ENCODE peak calls at places on chromosomes 7 and 10, in four cellular contexts. B is mammary epithelial cell, C is mesendoderm, V is tibial artery. O is an unnamed sample.

GRCh38 chr10:101272229-101272868 is 43.1 kb upstream of the LBX1 start:
- DNase-seq in V (peak; percentile 68), C (peak; percentile 91), B (peak; percentile 50), O (peak; percentile 65)

GRCh38 chr10:126892150-126892872 is 12.9 kb upstream of the DOCK1 start:
- DNase-seq in B (no peak), C (no peak), V (no peak), O (no peak)

GRCh38 chr10:62466590-62466989 is 92.4 kb downstream of the ZNF365 start:
- DNase-seq in C (no peak), V (no peak), B (no peak), O (no peak)

GRCh38 chr10:29987471-29987870 is 71.9 kb downstream of the JCAD start:
- DNase-seq in B (no peak), V (no peak), C (no peak), O (no peak)

GRCh38 chr10:98748298-98748697 is 301.6 kb upstream of the HPS1 start:
- DNase-seq in B (peak; percentile 23), C (peak; percentile 58), V (no peak), O (peak; percentile 40)

GRCh38 chr7:114363292-114363691 is 51.3 kb upstream of the FOXP2 start:
- DNase-seq in V (no peak), C (no peak), B (no peak), O (no peak)

GRCh38 chr10:77552252-77552651 is 85.4 kb downstream of the KCNMA1 start:
- DNase-seq in B (no peak), C (no peak), V (no peak), O (no peak)

GRCh38 chr7:138001529-138002095 is at the start of gene CREB3L2:
- DNase-seq in V (peak; percentile 86), B (no peak), C (peak; percentile 81), O (peak; percentile 36)

GRCh38 chr10:98193030-98193429 is 58.6 kb downstream of the R3HCC1L start:
- DNase-seq in B (no peak), C (no peak), V (no peak), O (no peak)

GRCh38 chr7:157018997-157019591 is 8.6 kb upstream of the MNX1 start:
- DNase-seq in V (no peak), B (no peak), C (peak; percentile 37), O (no peak)

GRCh38 chr10:37976091-37976879 is at the start of gene ZNF25:
- DNase-seq in C (peak; percentile 100), B (peak; percentile 98), V (peak; percentile 99), O (peak; percentile 95)

GRCh38 chr7:146655928-146656797 is 539.6 kb downstream of the CNTNAP2 start:
- DNase-seq in C (no peak), V (no peak), B (no peak), O (no peak)

GRCh38 chr7:46139079-46139478 is 218.0 kb upstream of the IGFBP3 start:
- DNase-seq in B (peak; percentile 76), V (no peak), C (peak; percentile 85), O (peak; percentile 87)

GRCh38 chr7:27606270-27607209 is 56.1 kb downstream of the HIBADH start:
- DNase-seq in V (no peak), C (peak; percentile 80), B (peak; percentile 36), O (peak; percentile 58)

GRCh38 chr7:24756545-24756988 is 697 bp downstream of the GSDME start:
- DNase-seq in C (peak; percentile 14), B (no peak), V (no peak), O (no peak)

GRCh38 chr7:49398236-49398635 is 375.2 kb upstream of the VWC2 start:
- DNase-seq in V (no peak), C (no peak), B (no peak), O (no peak)

GRCh38 chr10:44467900-44468299 is 83.0 kb upstream of the CXCL12 start:
- DNase-seq in C (no peak), B (no peak), V (no peak), O (no peak)

GRCh38 chr10:14954001-14954770 is at the start of gene DCLRE1C:
- DNase-seq in B (peak; percentile 96), V (peak; percentile 95), C (peak; percentile 91), O (peak; percentile 94)

GRCh38 chr10:43131256-43131655 is 7.0 kb upstream of the CSGALNACT2 start:
- DNase-seq in C (no peak), B (no peak), V (no peak), O (no peak)

GRCh38 chr7:84364708-84365107 is 170.1 kb upstream of the SEMA3A start:
- DNase-seq in C (peak; percentile 59), V (no peak), B (peak; percentile 17), O (no peak)

GRCh38 chr10:48792121-48792520 is 107.4 kb downstream of the WDFY4 start:
- DNase-seq in C (no peak), V (no peak), B (no peak), O (no peak)

GRCh38 chr7:134946260-134946659 is 40.0 kb upstream of the AGBL3 start:
- DNase-seq in V (no peak), B (no peak), C (no peak), O (peak; percentile 12)

GRCh38 chr7:44634839-44635591 is 28.6 kb downstream of the OGDH start:
- DNase-seq in V (no peak), C (no peak), B (no peak), O (no peak)

GRCh38 chr7:121582258-121582657 is 186.2 kb upstream of the FAM3C start:
- DNase-seq in V (no peak), B (no peak), C (no peak), O (no peak)

GRCh38 chr10:34156781-34157425 is 658.2 kb downstream of the PARD3 start:
- DNase-seq in C (no peak), B (peak; percentile 71), V (no peak), O (peak; percentile 79)

GRCh38 chr10:61452655-61453641 is at the start of gene TMEM26:
- DNase-seq in V (no peak), B (no peak), C (peak; percentile 72), O (no peak)

GRCh38 chr7:65925040-65925439 is 52.2 kb downstream of the VKORC1L1 start:
- DNase-seq in C (no peak), B (no peak), V (no peak), O (no peak)

GRCh38 chr10:15168296-15168780 is at the start of gene NMT2:
- DNase-seq in B (peak; percentile 82), V (peak; percentile 91), C (peak; percentile 91), O (peak; percentile 53)

GRCh38 chr7:36487756-36488336 is 98.2 kb downstream of the ANLN start:
- DNase-seq in C (peak; percentile 59), V (no peak), B (peak; percentile 60), O (peak; percentile 70)

GRCh38 chr10:67818323-67818722 is 19.7 kb downstream of the DNAJC12 start:
- DNase-seq in C (no peak), B (peak; percentile 60), V (no peak), O (peak; percentile 97)

GRCh38 chr7:131493559-131493958 is 62.9 kb downstream of the PODXL start:
- DNase-seq in B (no peak), C (no peak), V (no peak), O (no peak)

GRCh38 chr10:21746118-21746517 is 212.1 kb downstream of the MLLT10 start:
- DNase-seq in C (no peak), B (no peak), V (no peak), O (no peak)

GRCh38 chr7:128164061-128164954 is 76.8 kb upstream of the LEP start:
- DNase-seq in B (peak; percentile 96), V (no peak), C (peak; percentile 93), O (peak; percentile 99)

GRCh38 chr7:128163473-128163872 is 77.6 kb upstream of the LEP start:
- DNase-seq in C (no peak), V (no peak), B (no peak), O (no peak)

GRCh38 chr7:128165927-128166420 is 75.1 kb upstream of the LEP start:
- DNase-seq in B (no peak), V (no peak), C (peak; percentile 4), O (no peak)

GRCh38 chr7:128166603-128167315 is 74.3 kb upstream of the LEP start:
- DNase-seq in B (peak; percentile 12), C (peak; percentile 32), V (no peak), O (no peak)

DNA sequence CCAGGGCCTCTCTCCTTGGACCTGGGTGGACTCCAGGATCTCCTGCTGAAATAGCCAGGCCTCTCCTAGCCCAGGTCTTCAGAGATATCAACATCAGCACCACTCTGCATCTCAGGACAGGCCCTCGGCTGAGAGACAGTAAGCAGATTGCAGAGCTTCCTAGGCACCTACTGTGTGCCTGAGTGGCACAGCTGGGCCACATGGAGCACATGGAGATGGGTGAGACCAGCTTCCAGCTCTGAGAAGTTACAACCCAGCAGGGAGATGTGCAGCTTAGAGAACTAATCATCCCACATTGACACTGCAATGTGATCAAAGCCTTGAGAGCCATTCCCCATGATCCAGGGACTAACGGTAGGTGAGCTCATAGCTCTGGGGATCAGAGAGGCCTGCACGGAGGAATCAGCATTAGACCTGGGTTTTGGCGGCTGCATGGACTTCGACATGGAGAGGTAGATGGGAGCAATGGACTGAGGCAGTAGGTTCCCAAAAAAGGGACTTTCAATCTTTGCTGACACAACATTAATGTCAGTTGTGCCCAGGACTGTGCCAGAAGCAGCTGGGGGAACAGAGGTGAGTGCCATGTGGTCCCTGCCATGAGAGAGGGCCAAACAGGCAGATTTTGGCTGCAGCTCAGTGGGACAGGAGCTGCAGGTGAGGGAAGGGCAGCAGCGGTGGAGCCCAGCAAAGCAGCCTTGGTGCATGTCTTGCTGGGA is 76.0 kb upstream of the LEP start:
- DNase-seq in B (no peak), C (no peak), V (no peak), O (no peak)
- H3K27me3 ChIP-seq in B (peaks cover 6% of the 10 kb centered on the region), C (peaks cover 30% of the 10 kb centered on the region), V (peaks cover 81% of the 10 kb centered on the region), O (peaks cover 18% of the 10 kb centered on the region)

GRCh38 chr10:75432176-75432575 is 752 bp downstream of the LRMDA start:
- DNase-seq in C (no peak), V (no peak), B (no peak), O (no peak)
- H3K4me3 ChIP-seq in C (no peak overlapping the region), V (peak overlapping the region; percentile 67), B (no peak overlapping the region), O (no peak overlapping the region)

GRCh38 chr10:56109454-56109853 is 251.6 kb downstream of the ZWINT start:
- DNase-seq in B (no peak), V (no peak), C (no peak), O (no peak)

GRCh38 chr10:56104487-56104886 is 256.6 kb downstream of the ZWINT start:
- DNase-seq in B (no peak), V (no peak), C (no peak), O (no peak)

DNA sequence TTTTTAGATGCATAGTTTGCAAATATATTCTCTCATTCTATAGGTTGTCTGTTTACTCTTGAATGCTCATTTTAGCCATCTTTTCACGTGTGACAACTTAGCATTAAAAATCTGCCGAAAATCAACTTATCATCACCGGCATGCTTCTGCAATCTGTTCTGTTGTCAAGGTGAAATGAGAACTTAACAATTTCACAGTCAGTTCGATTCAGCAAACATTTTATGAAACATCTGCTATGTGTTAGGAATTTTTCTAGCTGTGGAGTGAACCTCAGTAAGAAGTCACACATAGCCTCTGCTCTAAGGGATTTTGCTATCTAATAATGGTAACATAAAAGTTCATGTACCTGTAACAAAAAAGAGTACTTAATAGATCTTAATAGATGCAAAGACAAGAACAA is 256.1 kb downstream of the ZWINT start:
- DNase-seq in B (no peak), C (no peak), V (no peak), O (no peak)
- H3K27me3 ChIP-seq in B (no peaks in the 10 kb centered on the region), C (no peaks in the 10 kb centered on the region), V (no peaks in the 10 kb centered on the region), O (no peaks in the 10 kb centered on the region)

DNA sequence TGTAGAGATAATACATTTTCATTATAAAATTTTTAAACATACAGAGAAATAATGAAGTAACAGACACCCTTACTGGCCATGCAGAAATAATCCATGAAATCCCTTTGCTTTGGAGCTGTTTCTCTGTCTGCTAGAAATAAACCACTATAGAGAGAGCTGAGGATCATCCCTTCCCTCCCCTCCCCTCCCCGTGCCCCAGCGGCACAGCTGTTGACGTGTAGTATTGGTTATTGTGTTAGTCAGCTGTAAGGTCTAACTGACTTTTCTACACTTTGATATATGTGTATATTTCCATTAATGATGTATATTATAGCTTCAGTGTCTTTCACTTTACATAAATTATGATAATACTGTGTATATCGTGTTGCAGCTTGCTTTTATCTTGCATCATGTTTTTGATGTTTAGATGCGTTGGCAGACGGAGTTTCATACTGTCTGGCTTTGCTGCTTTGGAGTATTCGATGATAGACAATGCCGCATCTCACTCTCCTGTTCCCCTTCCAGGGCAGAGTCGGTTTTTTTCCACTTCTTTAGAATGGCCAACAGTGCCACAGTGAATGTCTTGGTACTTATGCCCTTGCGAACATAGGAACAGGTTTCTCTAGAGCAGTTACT is 27.4 kb upstream of the GRID1 start:
- DNase-seq in V (no peak), B (no peak), C (no peak), O (no peak)
- H3K4me3 ChIP-seq in V (no peak overlapping the region), B (no peak overlapping the region), C (no peak overlapping the region), O (no peak overlapping the region)

O was measured in bronchial epithelial cell.